ENCODE peak calls at places on chromosomes 16 and 17, in four cellular contexts. B is left ventricle myocardium superior, O is cardiac septum, T is fibroblast of mammary gland. D is an unnamed sample.

GRCh38 chr16:76182092-76182635 is 95.0 kb upstream of the CNTNAP4 start:
- DNase-seq in B (no peak), O (no peak), T (peak; percentile 10), D (no peak)

GRCh38 chr16:17154981-17155380 is 315.8 kb downstream of the XYLT1 start:
- DNase-seq in B (no peak), O (no peak), T (no peak), D (no peak)

GRCh38 chr17:74742153-74742515 is 5.1 kb downstream of the RAB37 start:
- DNase-seq in B (no peak), O (peak; percentile 90), T (no peak), D (no peak)

GRCh38 chr16:75265911-75266701 is 14.7 kb upstream of the BCAR1 start:
- DNase-seq in B (peak; percentile 83), O (no peak), T (peak; percentile 42), D (peak; percentile 90)

GRCh38 chr17:66514227-66514806 is 211.9 kb downstream of the PRKCA start:
- DNase-seq in B (no peak), O (no peak), T (peak; percentile 82), D (no peak)

GRCh38 chr16:14286381-14287230 is 215.5 kb downstream of the MRTFB start:
- DNase-seq in B (no peak), O (no peak), T (no peak), D (no peak)

GRCh38 chr16:79261461-79261860 is 339.1 kb downstream of the MAF start:
- DNase-seq in B (peak; percentile 72), O (peak; percentile 74), T (no peak), D (no peak)

GRCh38 chr17:62824290-62825135 is 16.4 kb upstream of the MARCHF10 start:
- DNase-seq in B (no peak), O (no peak), T (peak; percentile 97), D (no peak)

GRCh38 chr16:69107311-69107962 is 2.0 kb downstream of the HAS3 start:
- DNase-seq in B (peak; percentile 55), O (no peak), T (peak; percentile 27), D (no peak)

GRCh38 chr17:72501404-72502110 is 380.7 kb downstream of the SOX9 start:
- DNase-seq in B (no peak), O (no peak), T (no peak), D (no peak)

GRCh38 chr16:4358831-4359561 is 7.9 kb upstream of the PAM16 start:
- DNase-seq in B (peak; percentile 83), O (peak; percentile 83), T (no peak), D (no peak)

GRCh38 chr17:40598928-40599627 is 33.8 kb upstream of the CCR7 start:
- DNase-seq in B (no peak), O (no peak), T (peak; percentile 97), D (no peak)

GRCh38 chr16:49593423-49594040 is 219.9 kb downstream of the C16orf78 start:
- DNase-seq in B (no peak), O (peak; percentile 58), T (no peak), D (no peak)

GRCh38 chr17:6303664-6304063 is 131.3 kb downstream of the AIPL1 start:
- DNase-seq in B (no peak), O (no peak), T (no peak), D (no peak)